ENCODE peak calls at places on chromosomes 11 and 22, in five cellular contexts. M is transverse colon, V is body of pancreas, T is IMR-90, H is esophagus muscularis mucosa. J is an unnamed sample. For H3K9me3, the result is how much of the 10 kb centered on the place peaks cover.

GRCh38 chr11:66559141-66559861 is 9.1 kb downstream of the CTSF start:
- DNase-seq in M (peak), V (peak), T (no peak), H (no peak), J (no peak)

GRCh38 chr11:126585388-126586302 is 230.2 kb downstream of the ST3GAL4 start:
- DNase-seq in M (peak), V (peak), T (peak), H (peak), J (peak)

GRCh38 chr22:17191163-17191562 is 28.1 kb downstream of the ADA2 start:
- DNase-seq in M (no peak), V (no peak), T (peak), H (no peak), J (no peak)

GRCh38 chr11:117145393-117145761 is 1.3 kb downstream of the PAFAH1B2 start:
- DNase-seq in M (peak), V (no peak), T (peak), H (no peak), J (no peak)

GRCh38 chr22:24120029-24120428 is 61.3 kb upstream of the SUSD2 start:
- DNase-seq in M (no peak), V (no peak), T (no peak), H (no peak), J (no peak)

GRCh38 chr11:83924987-83925542 is 638.9 kb upstream of the CCDC90B start:
- DNase-seq in M (no peak), V (no peak), T (no peak), H (no peak), J (no peak)

GRCh38 chr11:47233989-47234668 is 14.5 kb downstream of the ACP2 start:
- DNase-seq in M (peak), V (no peak), T (peak), H (no peak), J (no peak)

GRCh38 chr11:65166893-65167292 is 3.1 kb upstream of the SPDYC start:
- DNase-seq in M (no peak), V (no peak), T (no peak), H (no peak), J (no peak)

GRCh38 chr22:33111491-33111890 is 53.3 kb upstream of the SYN3 start:
- DNase-seq in M (no peak), V (no peak), T (no peak), H (no peak), J (no peak)

GRCh38 chr11:122025757-122026156 is 90.3 kb downstream of the BLID start:
- DNase-seq in M (no peak), V (no peak), T (no peak), H (no peak), J (no peak)

GRCh38 chr22:37753746-37754145 is 54.0 kb upstream of the GCAT start:
- DNase-seq in M (no peak), V (no peak), T (peak), H (no peak), J (no peak)

GRCh38 chr22:31344369-31345330 is 1.5 kb downstream of the PATZ1 start:
- DNase-seq in M (peak), V (peak), T (peak), H (no peak), J (no peak)

GRCh38 chr11:73218106-73218829 is at the start of gene P2RY2:
- DNase-seq in M (peak), V (peak), T (no peak), H (no peak), J (peak)

GRCh38 chr22:24170189-24170588 is 11.1 kb upstream of the SUSD2 start:
- DNase-seq in M (no peak), V (no peak), T (no peak), H (no peak), J (no peak)

GRCh38 chr11:69460540-69461257 is 20.8 kb upstream of the LINC01488 start:
- DNase-seq in M (no peak), V (no peak), T (peak), H (no peak), J (no peak)

GRCh38 chr11:125224391-125225015 is 60.0 kb downstream of the PKNOX2 start:
- DNase-seq in M (no peak), V (peak), T (peak), H (no peak), J (no peak)

DNA sequence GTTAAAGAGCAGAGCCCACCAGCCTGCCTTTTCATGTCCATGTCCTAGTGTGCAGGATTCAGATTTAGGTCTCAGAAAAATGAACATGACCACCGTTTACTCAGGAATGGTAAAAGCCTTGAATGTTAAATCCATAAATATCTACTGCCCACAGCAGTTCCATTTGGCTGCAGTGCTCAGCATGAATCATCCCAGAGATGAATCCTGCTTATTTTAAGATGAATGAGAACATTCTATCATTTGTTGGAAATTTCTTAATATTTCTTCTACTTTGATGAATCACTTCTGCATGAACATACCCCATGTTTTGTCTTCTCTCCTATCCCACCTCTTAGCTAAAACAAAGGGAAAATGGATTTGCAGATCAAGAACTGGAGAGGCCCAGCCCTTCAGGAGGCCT is 47.5 kb upstream of the AQP11 start:
- DNase-seq in M (no peak), V (no peak), T (peak), H (no peak), J (no peak)
- TF ChIP-seq POLR2A in M (no peak), V (no peak), T (no peak), H (no peak), J (no peak)

DNA sequence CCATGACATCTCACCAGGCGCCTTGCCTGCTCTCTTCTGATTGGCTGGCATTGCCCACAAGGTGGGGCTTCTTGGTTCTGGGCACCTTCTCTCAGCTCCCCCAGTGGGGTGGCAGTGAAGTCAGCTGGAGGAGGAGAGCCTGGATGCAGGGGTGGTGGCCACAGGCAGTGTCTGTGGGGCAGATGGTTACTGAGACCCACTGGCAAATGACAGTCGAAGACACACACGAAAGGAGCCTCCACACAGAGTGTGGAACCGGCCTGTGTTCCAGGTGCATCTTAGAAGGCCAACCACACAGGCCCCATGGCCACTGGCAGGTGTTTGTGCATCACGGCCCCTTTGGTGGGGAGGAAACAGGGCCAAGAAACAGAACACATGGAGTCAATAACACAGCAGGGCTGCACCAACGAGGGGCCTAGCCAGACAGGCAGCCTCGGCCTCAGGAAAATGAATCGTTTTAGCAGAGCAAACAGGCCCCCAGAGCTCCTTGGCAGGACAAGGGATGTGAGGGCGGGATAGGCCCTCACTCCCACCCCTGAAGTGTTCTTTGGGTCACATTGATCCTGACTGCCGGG is 683.4 kb downstream of the TBC1D22A start:
- DNase-seq in M (no peak), V (no peak), T (no peak), H (peak), J (no peak)
- H3K9me3 ChIP-seq in M (under half), V (under half), T (half or more), H (under half), J (under half)

GRCh38 chr11:120425527-120425926 is 86.0 kb upstream of the GRIK4 start:
- DNase-seq in M (no peak), V (no peak), T (no peak), H (no peak), J (no peak)
- TF ChIP-seq CTCF in M (no peak), V (no peak), T (no peak), H (no peak), J (no peak)

GRCh38 chr11:22625448-22626287 is at the start of gene FANCF:
- DNase-seq in M (peak), V (peak), T (peak), H (peak), J (peak)
- TF ChIP-seq POLR2A in M (peak), V (peak), T (peak), H (no peak), J (no peak)

GRCh38 chr11:1163911-1164735 is 6.4 kb downstream of the MUC5AC start:
- DNase-seq in M (peak), V (no peak), T (no peak), H (no peak), J (peak)
- H3K9me3 ChIP-seq in M (under half), V (under half), T (under half), H (under half), J (under half)